ENCODE peak calls at places on chromosome 3, in five cellular contexts. T is H1, D is SK-N-SH, X is K562, F is GM12878. J is an unnamed sample.

GRCh38 chr3:186570941-186571643 is 572 bp downstream of the DNAJB11 start:
- DNase-seq in T (no peak), F (no peak), X (no peak), D (no peak), J (no peak)

GRCh38 chr3:115340586-115340985 is 193.5 kb upstream of the ZBTB20 start:
- DNase-seq in D (no peak), T (no peak), X (no peak), F (no peak), J (no peak)

GRCh38 chr3:148723591-148723990 is 25.9 kb downstream of the AGTR1 start:
- DNase-seq in F (no peak), T (no peak), D (no peak), X (no peak), J (peak)

GRCh38 chr3:114775395-114775794 is 371.7 kb downstream of the ZBTB20 start:
- DNase-seq in D (no peak), F (no peak), T (no peak), X (no peak), J (no peak)

GRCh38 chr3:120503727-120504616 is 53.2 kb upstream of the FSTL1 start:
- DNase-seq in F (no peak), D (no peak), T (peak), X (no peak), J (no peak)

GRCh38 chr3:101848326-101848725 is 988 bp upstream of the NFKBIZ start:
- DNase-seq in D (no peak), F (no peak), T (no peak), X (no peak), J (peak)

GRCh38 chr3:45325676-45326075 is 62.7 kb upstream of the LARS2 start:
- DNase-seq in T (no peak), D (no peak), F (no peak), X (no peak), J (no peak)

GRCh38 chr3:69567026-69567767 is 172.1 kb upstream of the MITF start:
- DNase-seq in F (no peak), T (no peak), X (no peak), D (no peak), J (no peak)

GRCh38 chr3:148211725-148212124 is 486.0 kb upstream of the AGTR1 start:
- DNase-seq in T (no peak), X (no peak), F (no peak), D (no peak), J (peak)

GRCh38 chr3:48851407-48851806 is 3.7 kb upstream of the PRKAR2A start:
- DNase-seq in X (peak), F (no peak), T (no peak), D (peak), J (no peak)

GRCh38 chr3:46979958-46980497 is 562 bp downstream of the NBEAL2 start:
- DNase-seq in X (peak), F (no peak), T (no peak), D (no peak), J (no peak)

GRCh38 chr3:76096036-76096435 is 310.7 kb upstream of the ZNF717 start:
- DNase-seq in X (no peak), D (no peak), F (no peak), T (no peak), J (no peak)

GRCh38 chr3:128366136-128366535 is 100.6 kb downstream of the DNAJB8 start:
- DNase-seq in T (no peak), F (no peak), X (no peak), D (no peak), J (no peak)
- H3K27ac ChIP-seq in T (no peak), F (no peak), X (no peak), D (no peak), J (no peak)

GRCh38 chr3:167883452-167883851 is 147.9 kb downstream of the SERPINI1 start:
- DNase-seq in X (no peak), T (no peak), F (no peak), D (no peak), J (no peak)

GRCh38 chr3:167880183-167880582 is 144.7 kb downstream of the SERPINI1 start:
- DNase-seq in F (no peak), X (no peak), T (no peak), D (no peak), J (no peak)

GRCh38 chr3:167885277-167885676 is 149.8 kb downstream of the SERPINI1 start:
- DNase-seq in F (no peak), T (no peak), D (no peak), X (no peak), J (no peak)

GRCh38 chr3:167884481-167884880 is 149.0 kb downstream of the SERPINI1 start:
- DNase-seq in F (no peak), X (no peak), D (no peak), T (no peak), J (no peak)

GRCh38 chr3:167882057-167882667 is 146.6 kb downstream of the SERPINI1 start:
- DNase-seq in T (no peak), D (peak), F (no peak), X (peak), J (peak)
- TF ChIP-seq TAF1 in T (no peak), D (no peak), F (no peak), X (no peak), J (no peak)

GRCh38 chr3:195366200-195366910 is 76.5 kb downstream of the ACAP2 start:
- DNase-seq in T (no peak), X (no peak), D (no peak), F (no peak), J (no peak)
- H3K27ac ChIP-seq in T (no peak), X (no peak), D (no peak), F (no peak), J (no peak)

GRCh38 chr3:141203866-141204265 is 27.8 kb upstream of the PXYLP1 start:
- DNase-seq in D (no peak), X (no peak), F (no peak), T (no peak), J (no peak)
- TF ChIP-seq TAF1 in D (no peak), X (no peak), F (no peak), T (no peak), J (no peak)

DNA sequence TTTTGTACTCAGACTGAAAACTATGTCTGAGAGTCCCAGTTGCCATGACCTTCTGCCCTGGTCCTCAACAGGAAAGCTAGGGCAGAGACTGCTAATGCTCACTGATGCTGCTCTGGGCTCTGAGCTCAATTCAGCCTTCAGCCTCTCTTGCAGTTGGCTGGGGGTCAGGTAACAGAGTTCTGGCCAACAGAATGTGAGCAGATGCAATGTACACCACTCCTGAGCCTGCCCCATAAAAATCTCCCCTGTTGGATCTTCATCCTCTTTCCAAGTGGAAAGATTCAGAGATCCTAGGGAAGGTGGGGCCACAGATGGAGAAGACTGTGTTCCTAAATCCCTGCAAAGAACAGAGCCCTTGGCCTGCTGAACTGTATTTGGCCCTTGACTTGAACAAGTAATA is 87.8 kb downstream of the PDZRN3 start:
- DNase-seq in D (no peak), X (no peak), F (no peak), T (no peak), J (no peak)
- H3K27ac ChIP-seq in D (no peak), X (no peak), F (no peak), T (no peak), J (no peak)

GRCh38 chr3:16318216-16318615 is 53.2 kb downstream of the OXNAD1 start:
- DNase-seq in D (no peak), F (no peak), X (no peak), T (no peak), J (no peak)

GRCh38 chr3:16316847-16317560 is 52.0 kb downstream of the OXNAD1 start:
- DNase-seq in D (no peak), X (no peak), T (no peak), F (no peak), J (no peak)

GRCh38 chr3:16319723-16320122 is 54.7 kb downstream of the OXNAD1 start:
- DNase-seq in T (no peak), D (no peak), X (peak), F (no peak), J (no peak)

GRCh38 chr3:16317561-16317945 is 52.5 kb downstream of the OXNAD1 start:
- DNase-seq in D (no peak), X (no peak), F (no peak), T (no peak), J (no peak)

GRCh38 chr3:16319307-16319706 is 54.3 kb downstream of the OXNAD1 start:
- DNase-seq in X (peak), F (no peak), D (peak), T (no peak), J (peak)
- TF ChIP-seq TAF1 in X (no peak), F (no peak), D (no peak), T (no peak), J (no peak)

GRCh38 chr3:151750678-151751077 is 17.0 kb downstream of the AADACL2 start:
- DNase-seq in D (no peak), T (no peak), X (no peak), F (no peak), J (no peak)
- H3K27ac ChIP-seq in D (no peak), T (no peak), X (no peak), F (no peak), J (no peak)

GRCh38 chr3:79326642-79327041 is 441.2 kb downstream of the ROBO1 start:
- DNase-seq in D (no peak), F (no peak), T (no peak), X (no peak), J (no peak)

DNA sequence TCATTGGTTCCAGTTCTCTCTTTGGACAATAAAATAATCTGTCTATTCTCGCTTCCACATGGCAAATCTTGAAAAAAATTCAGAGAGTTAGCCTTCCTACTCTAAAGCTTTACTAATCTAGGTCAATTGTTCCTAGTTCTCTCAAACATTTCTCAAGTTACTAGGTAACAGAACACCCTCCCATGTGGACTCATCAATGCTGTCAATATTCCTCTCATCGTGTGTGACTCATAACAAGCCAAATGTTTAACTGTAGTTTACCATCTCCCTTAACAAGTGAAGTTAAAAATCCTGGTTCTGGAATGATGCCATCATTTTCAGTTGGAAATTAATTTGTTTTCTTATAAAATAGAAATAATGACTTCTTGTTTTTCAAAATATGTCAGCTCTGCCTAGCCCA is 438.6 kb downstream of the ROBO1 start:
- DNase-seq in D (no peak), T (no peak), X (no peak), F (no peak), J (no peak)
- TF ChIP-seq TAF1 in D (no peak), T (no peak), X (no peak), F (no peak), J (no peak)

J was measured in HepG2.